ENCODE peak calls at places on chromosomes 12 and 14, in five cellular contexts. One of them, this sample, is unnamed.

GRCh38 chr14:68627050-68627867 is 165.6 kb downstream of the ZFP36L1 start:
- DNase-seq in left cardiac atrium: no peak
- DNase-seq in endodermal cell: peak
- DNase-seq in H7: no peak
- DNase-seq in activated T-cell treated with anti-CD3 and anti-CD28 coated beads for 4 hours: no peak
- DNase-seq in this sample: no peak

GRCh38 chr12:3746758-3747157 is 6.2 kb downstream of the CRACR2A start:
- DNase-seq in left cardiac atrium: no peak
- DNase-seq in endodermal cell: peak
- DNase-seq in H7: no peak
- DNase-seq in activated T-cell treated with anti-CD3 and anti-CD28 coated beads for 4 hours: no peak
- DNase-seq in this sample: no peak

GRCh38 chr14:88195676-88196075 is 127.4 kb downstream of the KCNK10 start:
- DNase-seq in left cardiac atrium: no peak
- DNase-seq in endodermal cell: peak
- DNase-seq in H7: no peak
- DNase-seq in activated T-cell treated with anti-CD3 and anti-CD28 coated beads for 4 hours: no peak
- DNase-seq in this sample: no peak

GRCh38 chr14:78156196-78156595 is 14.0 kb upstream of the NRXN3 start:
- DNase-seq in left cardiac atrium: no peak
- DNase-seq in endodermal cell: no peak
- DNase-seq in H7: no peak
- DNase-seq in activated T-cell treated with anti-CD3 and anti-CD28 coated beads for 4 hours: no peak
- DNase-seq in this sample: no peak

GRCh38 chr12:108955225-108955835 is 65.5 kb downstream of the SVOP start:
- DNase-seq in left cardiac atrium: peak
- DNase-seq in endodermal cell: no peak
- DNase-seq in H7: no peak
- DNase-seq in activated T-cell treated with anti-CD3 and anti-CD28 coated beads for 4 hours: no peak
- DNase-seq in this sample: no peak

GRCh38 chr12:1842183-1842904 is 22.0 kb downstream of the LRTM2 start:
- DNase-seq in left cardiac atrium: no peak
- DNase-seq in endodermal cell: peak
- DNase-seq in H7: peak
- DNase-seq in activated T-cell treated with anti-CD3 and anti-CD28 coated beads for 4 hours: no peak
- DNase-seq in this sample: no peak

GRCh38 chr14:96461950-96462798 is 40.0 kb upstream of the PAPOLA start:
- DNase-seq in left cardiac atrium: no peak
- DNase-seq in endodermal cell: peak
- DNase-seq in H7: peak
- DNase-seq in activated T-cell treated with anti-CD3 and anti-CD28 coated beads for 4 hours: no peak
- DNase-seq in this sample: no peak

GRCh38 chr14:95137804-95138167 is 19.5 kb downstream of the DICER1 start:
- DNase-seq in left cardiac atrium: peak
- DNase-seq in endodermal cell: no peak
- DNase-seq in H7: no peak
- DNase-seq in activated T-cell treated with anti-CD3 and anti-CD28 coated beads for 4 hours: no peak
- DNase-seq in this sample: no peak

GRCh38 chr14:24307575-24308341 is at the start of gene CIDEB:
- DNase-seq in left cardiac atrium: peak
- DNase-seq in endodermal cell: peak
- DNase-seq in H7: peak
- DNase-seq in activated T-cell treated with anti-CD3 and anti-CD28 coated beads for 4 hours: peak
- DNase-seq in this sample: peak

GRCh38 chr12:4849024-4849594 is 60.6 kb upstream of the KCNA1 start:
- DNase-seq in left cardiac atrium: no peak
- DNase-seq in endodermal cell: peak
- DNase-seq in H7: peak
- DNase-seq in activated T-cell treated with anti-CD3 and anti-CD28 coated beads for 4 hours: no peak
- DNase-seq in this sample: peak